ENCODE peak calls at places on chromosomes 2 and 18, in five cellular contexts. S is neuronal stem cell, E is brain microvascular endothelial cell, R is IMR-90, Y is H1. G is an unnamed sample. For H3K36me3, the result is how much of the 10 kb centered on the place peaks cover.

GRCh38 chr2:224723606-224724217 is 7.5 kb upstream of the CCDC195 start:
- DNase-seq in Y (no peak), S (no peak), E (peak), R (no peak), G (no peak)

GRCh38 chr2:10071176-10071575 is 9.0 kb downstream of the CYS1 start:
- DNase-seq in E (no peak), S (no peak), Y (no peak), R (no peak), G (no peak)

GRCh38 chr2:35114765-35115164 is 1240.8 kb upstream of the CRIM1 start:
- DNase-seq in E (no peak), R (no peak), S (no peak), Y (no peak), G (peak)

GRCh38 chr2:109516445-109517117 is 97.2 kb downstream of the SEPTIN10 start:
- DNase-seq in E (peak), Y (peak), S (peak), R (peak), G (peak)

GRCh38 chr18:80126797-80127196 is 17.7 kb downstream of the ADNP2 start:
- DNase-seq in S (no peak), R (no peak), Y (no peak), E (no peak), G (no peak)

GRCh38 chr2:1818404-1818803 is 74.1 kb upstream of the PXDN start:
- DNase-seq in E (peak), S (no peak), R (peak), Y (no peak), G (no peak)

GRCh38 chr18:69495338-69495737 is 94.7 kb downstream of the DOK6 start:
- DNase-seq in E (no peak), S (no peak), R (no peak), Y (no peak), G (no peak)

GRCh38 chr2:80303006-80303741 is 1.4 kb downstream of the LRRTM1 start:
- DNase-seq in S (no peak), Y (no peak), E (no peak), R (no peak), G (no peak)

GRCh38 chr2:72146357-72147302 is 1.0 kb downstream of the CYP26B1 start:
- DNase-seq in R (no peak), S (no peak), Y (no peak), E (no peak), G (no peak)

GRCh38 chr2:19357383-19358241 is 811 bp downstream of the OSR1 start:
- DNase-seq in S (no peak), Y (no peak), R (peak), E (no peak), G (no peak)

GRCh38 chr2:124623560-124623959 is 598.5 kb downstream of the CNTNAP5 start:
- DNase-seq in R (no peak), Y (no peak), S (no peak), E (no peak), G (no peak)

GRCh38 chr2:170817999-170818293 is 1.3 kb downstream of the GAD1 start:
- DNase-seq in Y (no peak), R (no peak), E (no peak), S (peak), G (no peak)

GRCh38 chr2:128594953-128595677 is 276.4 kb upstream of the HS6ST1 start:
- DNase-seq in E (no peak), Y (no peak), R (no peak), S (no peak), G (no peak)

GRCh38 chr18:70431203-70431624 is 142.4 kb downstream of the SOCS6 start:
- DNase-seq in Y (no peak), R (peak), E (no peak), S (no peak), G (no peak)

DNA sequence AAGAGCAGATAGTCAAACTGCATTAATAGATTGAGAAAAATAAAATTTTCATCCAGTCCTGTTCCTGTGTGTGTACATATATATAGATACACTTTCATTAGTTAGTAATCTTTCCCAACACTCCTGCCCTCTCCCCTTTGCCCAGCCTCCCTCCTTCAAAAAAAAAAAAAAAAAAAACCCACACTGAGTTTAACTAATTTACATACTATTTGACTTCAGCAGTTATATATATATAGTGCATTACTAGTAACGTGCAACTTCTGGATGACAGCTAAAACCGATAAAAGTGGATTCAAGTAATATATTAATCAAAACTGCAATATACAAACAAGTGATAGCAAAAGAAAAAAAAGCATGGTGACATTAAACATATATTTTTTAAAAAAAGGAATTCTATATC is 1.4 kb downstream of the FIGN start:
- DNase-seq in S (no peak), Y (no peak), R (no peak), E (no peak), G (no peak)
- H3K4me3 ChIP-seq in S (peak), Y (peak), R (peak), E (peak), G (peak)

DNA sequence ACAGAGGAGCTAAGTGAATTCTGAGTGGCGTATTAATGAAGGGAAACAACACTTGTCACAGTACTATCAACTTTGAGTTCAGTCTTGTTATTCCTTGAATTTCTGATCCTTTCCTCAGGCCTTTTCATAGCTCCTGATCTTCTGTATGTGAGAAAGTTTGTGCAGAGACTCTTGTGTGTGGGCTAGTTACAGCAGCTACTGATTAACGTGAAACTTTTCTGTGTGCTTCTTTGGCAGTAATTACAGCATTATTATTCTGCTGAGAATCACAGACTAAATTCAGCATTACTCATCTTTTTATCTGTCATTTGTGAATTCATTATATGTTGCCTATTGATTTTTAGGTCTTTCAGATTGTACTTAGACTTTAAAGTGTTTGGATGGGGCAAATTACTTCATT is 36.0 kb downstream of the CREB1 start:
- DNase-seq in S (no peak), Y (no peak), E (no peak), R (no peak), G (no peak)
- H3K36me3 ChIP-seq in S (under half), Y (under half), E (under half), R (under half), G (half or more)

DNA sequence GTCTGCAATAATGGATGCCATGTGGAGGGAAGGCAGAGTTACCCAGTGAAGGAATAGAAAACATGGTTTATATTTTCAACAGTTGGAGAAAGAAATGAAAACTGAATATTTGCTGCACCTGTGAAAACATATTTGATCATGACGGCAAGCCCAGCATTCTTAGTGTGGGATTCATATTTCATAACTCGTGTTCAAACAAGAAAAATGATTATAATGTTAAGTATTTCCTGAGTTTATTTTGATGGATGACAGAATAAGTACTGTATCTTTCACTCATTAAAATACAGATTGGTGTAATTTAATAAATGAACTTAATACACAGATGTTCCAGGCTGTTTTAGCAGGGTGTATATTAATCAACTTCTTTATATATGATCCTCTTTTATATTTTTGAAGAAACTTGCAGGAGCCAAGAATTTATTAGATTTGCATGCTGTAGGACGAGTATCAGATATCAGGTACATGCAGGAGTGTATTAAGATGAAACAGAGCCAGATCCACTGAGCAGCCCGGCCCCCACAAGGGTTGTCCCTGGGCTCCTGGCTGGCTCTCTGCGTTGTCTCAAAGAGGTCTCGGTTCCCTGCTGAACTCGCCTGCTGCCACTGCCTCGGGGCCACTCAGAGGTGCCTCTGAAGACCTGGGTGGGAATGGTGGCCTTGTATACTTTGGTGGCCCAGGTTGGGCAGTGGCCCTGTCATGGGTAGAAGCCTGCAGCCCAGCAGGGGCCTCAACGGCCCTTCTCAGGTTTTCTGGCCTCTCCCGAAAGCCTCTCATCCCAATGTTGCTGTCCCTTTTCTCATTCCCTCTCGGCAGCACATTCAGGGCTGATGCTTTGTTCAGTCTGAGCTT is 95.0 kb upstream of the LDAH start:
- DNase-seq in R (peak), S (no peak), Y (no peak), E (peak), G (no peak)
- H3K4me3 ChIP-seq in R (no peak), S (no peak), Y (no peak), E (no peak), G (no peak)

DNA sequence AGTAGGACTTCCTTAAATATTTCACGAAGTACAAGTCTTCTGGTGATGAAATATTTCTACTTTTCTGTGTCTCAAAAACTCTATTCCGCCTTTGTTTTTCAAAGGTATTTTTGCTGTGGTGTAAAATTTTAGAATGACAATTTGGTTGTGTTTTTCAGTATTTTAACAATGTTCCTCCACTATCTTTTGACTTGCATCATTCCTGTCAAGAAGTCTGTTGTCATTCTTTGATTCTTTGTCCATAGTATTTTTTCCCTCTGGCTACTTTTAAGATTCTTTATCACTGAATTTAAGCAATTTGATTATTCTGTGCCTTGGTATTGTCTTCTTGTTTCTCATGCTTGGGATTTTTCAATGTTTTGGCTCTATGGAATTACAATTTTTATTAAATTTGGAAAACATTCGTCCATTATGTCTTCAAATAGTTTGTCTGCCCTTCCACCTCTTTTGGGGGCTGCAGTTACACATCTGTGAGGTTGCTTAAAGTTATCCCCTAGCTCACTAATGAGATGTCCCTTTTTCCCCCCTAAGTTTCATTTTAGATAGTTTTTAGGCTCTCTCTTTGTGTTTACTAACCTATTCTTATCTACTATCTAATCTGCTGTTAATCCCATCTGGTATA is 76.0 kb downstream of the CAB39 start:
- DNase-seq in S (no peak), R (no peak), E (no peak), Y (no peak), G (no peak)
- H3K36me3 ChIP-seq in S (under half), R (under half), E (under half), Y (under half), G (under half)

GRCh38 chr2:232342635-232343565 is 35.7 kb upstream of the ALPP start:
- DNase-seq in R (no peak), Y (no peak), S (no peak), E (no peak), G (no peak)

GRCh38 chr2:232343816-232344215 is 34.7 kb upstream of the ALPP start:
- DNase-seq in Y (no peak), R (no peak), E (no peak), S (no peak), G (no peak)

GRCh38 chr2:232341061-232341738 is 37.4 kb upstream of the ALPP start:
- DNase-seq in Y (no peak), E (no peak), S (no peak), R (no peak), G (no peak)

GRCh38 chr2:232340171-232340935 is 38.2 kb upstream of the ALPP start:
- DNase-seq in R (no peak), S (no peak), Y (no peak), E (no peak), G (no peak)

DNA sequence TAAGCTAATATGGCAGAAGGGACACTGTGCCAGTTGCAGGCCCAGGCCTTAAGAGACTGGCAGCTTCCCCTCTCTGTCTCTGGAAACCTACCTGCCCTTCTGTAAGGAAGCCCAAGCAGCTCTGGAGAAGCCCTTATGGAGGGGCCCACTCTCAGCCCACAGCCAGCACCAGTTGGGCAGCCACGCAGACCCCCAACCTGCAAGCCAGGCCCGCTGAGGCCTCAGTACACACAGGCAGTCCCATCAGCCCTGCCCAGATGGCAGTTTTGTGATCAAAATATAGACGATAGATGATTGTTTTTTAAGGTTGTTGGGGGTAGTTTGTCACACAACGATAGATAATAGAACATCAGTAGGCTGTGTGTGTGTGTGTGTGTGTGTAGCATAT is 36.8 kb upstream of the ALPP start:
- DNase-seq in S (no peak), E (no peak), R (no peak), Y (no peak), G (no peak)
- H3K4me3 ChIP-seq in S (no peak), E (no peak), R (no peak), Y (no peak), G (no peak)

G was measured in NT2/D1.